ENCODE peak calls at places on chromosome 3, in seven cellular contexts. One of them, this sample, is unnamed.

GRCh38 chr3:169152319-169152718 is 511.2 kb downstream of the MECOM start:
- DNase-seq in fibroblast of pulmonary artery: no peak
- DNase-seq in upper lobe of right lung: no peak
- DNase-seq in GM06990: no peak
- DNase-seq in tibial nerve: no peak
- DNase-seq in fibroblast of lung: no peak
- DNase-seq in epithelial cell of esophagus: no peak
- DNase-seq in this sample: no peak

GRCh38 chr3:69665026-69665739 is 74.1 kb upstream of the MITF start:
- DNase-seq in fibroblast of pulmonary artery: peak
- DNase-seq in upper lobe of right lung: no peak
- DNase-seq in GM06990: no peak
- DNase-seq in tibial nerve: no peak
- DNase-seq in fibroblast of lung: no peak
- DNase-seq in epithelial cell of esophagus: peak
- DNase-seq in this sample: no peak

GRCh38 chr3:48140284-48140683 is 47.9 kb downstream of the CDC25A start:
- DNase-seq in fibroblast of pulmonary artery: peak
- DNase-seq in upper lobe of right lung: no peak
- DNase-seq in GM06990: no peak
- DNase-seq in tibial nerve: no peak
- DNase-seq in fibroblast of lung: no peak
- DNase-seq in epithelial cell of esophagus: no peak
- DNase-seq in this sample: no peak

GRCh38 chr3:46423588-46423987 is 16.5 kb downstream of the CCRL2 start:
- DNase-seq in fibroblast of pulmonary artery: peak
- DNase-seq in upper lobe of right lung: no peak
- DNase-seq in GM06990: no peak
- DNase-seq in tibial nerve: no peak
- DNase-seq in fibroblast of lung: no peak
- DNase-seq in epithelial cell of esophagus: peak
- DNase-seq in this sample: no peak

GRCh38 chr3:141384157-141384556 is 15.9 kb downstream of the ZBTB38 start:
- DNase-seq in fibroblast of pulmonary artery: no peak
- DNase-seq in upper lobe of right lung: no peak
- DNase-seq in GM06990: no peak
- DNase-seq in tibial nerve: no peak
- DNase-seq in fibroblast of lung: peak
- DNase-seq in epithelial cell of esophagus: no peak
- DNase-seq in this sample: no peak

GRCh38 chr3:190012314-190012782 is 108.3 kb downstream of the P3H2 start:
- DNase-seq in fibroblast of pulmonary artery: peak
- DNase-seq in upper lobe of right lung: no peak
- DNase-seq in GM06990: no peak
- DNase-seq in tibial nerve: no peak
- DNase-seq in fibroblast of lung: no peak
- DNase-seq in epithelial cell of esophagus: peak
- DNase-seq in this sample: no peak

GRCh38 chr3:102673271-102674115 is 238.7 kb downstream of the ZPLD1 start:
- DNase-seq in fibroblast of pulmonary artery: peak
- DNase-seq in upper lobe of right lung: peak
- DNase-seq in GM06990: peak
- DNase-seq in tibial nerve: peak
- DNase-seq in fibroblast of lung: peak
- DNase-seq in epithelial cell of esophagus: peak
- DNase-seq in this sample: peak

GRCh38 chr3:84128024-84128423 is 830.8 kb upstream of the CADM2 start:
- DNase-seq in fibroblast of pulmonary artery: no peak
- DNase-seq in upper lobe of right lung: no peak
- DNase-seq in GM06990: no peak
- DNase-seq in tibial nerve: no peak
- DNase-seq in fibroblast of lung: no peak
- DNase-seq in epithelial cell of esophagus: no peak
- DNase-seq in this sample: no peak

GRCh38 chr3:128588147-128588546 is 62.5 kb downstream of the RPN1 start:
- DNase-seq in fibroblast of pulmonary artery: no peak
- DNase-seq in upper lobe of right lung: no peak
- DNase-seq in GM06990: no peak
- DNase-seq in tibial nerve: no peak
- DNase-seq in fibroblast of lung: no peak
- DNase-seq in epithelial cell of esophagus: no peak
- DNase-seq in this sample: no peak

GRCh38 chr3:154148541-154148940 is 27.4 kb downstream of the ARHGEF26 start:
- DNase-seq in fibroblast of pulmonary artery: no peak
- DNase-seq in upper lobe of right lung: no peak
- DNase-seq in GM06990: no peak
- DNase-seq in tibial nerve: no peak
- DNase-seq in fibroblast of lung: no peak
- DNase-seq in epithelial cell of esophagus: no peak
- DNase-seq in this sample: no peak

GRCh38 chr3:52446631-52447511 is 2.0 kb upstream of the SEMA3G start:
- DNase-seq in fibroblast of pulmonary artery: peak
- DNase-seq in upper lobe of right lung: peak
- DNase-seq in GM06990: peak
- DNase-seq in tibial nerve: no peak
- DNase-seq in fibroblast of lung: peak
- DNase-seq in epithelial cell of esophagus: peak
- DNase-seq in this sample: no peak

GRCh38 chr3:82462977-82463376 is 701.5 kb upstream of the GBE1 start:
- DNase-seq in fibroblast of pulmonary artery: no peak
- DNase-seq in upper lobe of right lung: no peak
- DNase-seq in GM06990: no peak
- DNase-seq in tibial nerve: no peak
- DNase-seq in fibroblast of lung: no peak
- DNase-seq in epithelial cell of esophagus: no peak
- DNase-seq in this sample: no peak

GRCh38 chr3:66383998-66384745 is 116.7 kb downstream of the LRIG1 start:
- DNase-seq in fibroblast of pulmonary artery: no peak
- DNase-seq in upper lobe of right lung: no peak
- DNase-seq in GM06990: no peak
- DNase-seq in tibial nerve: no peak
- DNase-seq in fibroblast of lung: no peak
- DNase-seq in epithelial cell of esophagus: no peak
- DNase-seq in this sample: no peak

GRCh38 chr3:73614385-73614784 is 10.4 kb downstream of the PDZRN3 start:
- DNase-seq in fibroblast of pulmonary artery: peak
- DNase-seq in upper lobe of right lung: no peak
- DNase-seq in GM06990: no peak
- DNase-seq in tibial nerve: no peak
- DNase-seq in fibroblast of lung: peak
- DNase-seq in epithelial cell of esophagus: peak
- DNase-seq in this sample: no peak

GRCh38 chr3:73616056-73616455 is 8.7 kb downstream of the PDZRN3 start:
- DNase-seq in fibroblast of pulmonary artery: no peak
- DNase-seq in upper lobe of right lung: no peak
- DNase-seq in GM06990: no peak
- DNase-seq in tibial nerve: no peak
- DNase-seq in fibroblast of lung: no peak
- DNase-seq in epithelial cell of esophagus: no peak
- DNase-seq in this sample: no peak

GRCh38 chr3:73622135-73622534 is 2.6 kb downstream of the PDZRN3 start:
- DNase-seq in fibroblast of pulmonary artery: no peak
- DNase-seq in upper lobe of right lung: peak
- DNase-seq in GM06990: no peak
- DNase-seq in tibial nerve: no peak
- DNase-seq in fibroblast of lung: peak
- DNase-seq in epithelial cell of esophagus: no peak
- DNase-seq in this sample: peak

GRCh38 chr3:73621388-73621787 is 3.4 kb downstream of the PDZRN3 start:
- DNase-seq in fibroblast of pulmonary artery: no peak
- DNase-seq in upper lobe of right lung: no peak
- DNase-seq in GM06990: no peak
- DNase-seq in tibial nerve: no peak
- DNase-seq in fibroblast of lung: peak
- DNase-seq in epithelial cell of esophagus: no peak
- DNase-seq in this sample: peak

DNA sequence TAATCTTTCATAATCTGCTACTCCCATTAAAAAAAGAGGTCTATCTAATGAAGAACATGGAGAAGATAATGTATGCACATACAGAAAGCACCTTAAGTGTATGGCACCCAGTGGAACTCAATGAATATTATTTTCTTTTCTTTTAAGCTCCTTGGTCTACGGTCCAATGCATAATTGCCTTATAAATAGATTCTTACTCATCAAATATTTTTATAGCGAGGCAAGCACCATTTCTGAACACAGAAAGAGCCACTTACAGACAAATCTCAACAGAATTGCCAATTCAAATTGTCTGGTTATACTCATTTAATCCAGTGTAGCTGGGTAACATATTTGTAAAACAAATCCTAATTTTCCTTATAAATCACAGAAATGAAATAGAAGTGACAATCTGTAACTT is 6.3 kb downstream of the PDZRN3 start:
- DNase-seq in fibroblast of pulmonary artery: no peak
- DNase-seq in upper lobe of right lung: no peak
- DNase-seq in GM06990: no peak
- DNase-seq in tibial nerve: no peak
- DNase-seq in fibroblast of lung: no peak
- DNase-seq in epithelial cell of esophagus: no peak
- DNase-seq in this sample: no peak
- TF ChIP-seq CTCF in fibroblast of pulmonary artery: no peak
- TF ChIP-seq CTCF in upper lobe of right lung: no peak
- TF ChIP-seq CTCF in GM06990: no peak
- TF ChIP-seq CTCF in tibial nerve: no peak
- TF ChIP-seq CTCF in fibroblast of lung: no peak
- TF ChIP-seq CTCF in epithelial cell of esophagus: no peak
- TF ChIP-seq CTCF in this sample: no peak

DNA sequence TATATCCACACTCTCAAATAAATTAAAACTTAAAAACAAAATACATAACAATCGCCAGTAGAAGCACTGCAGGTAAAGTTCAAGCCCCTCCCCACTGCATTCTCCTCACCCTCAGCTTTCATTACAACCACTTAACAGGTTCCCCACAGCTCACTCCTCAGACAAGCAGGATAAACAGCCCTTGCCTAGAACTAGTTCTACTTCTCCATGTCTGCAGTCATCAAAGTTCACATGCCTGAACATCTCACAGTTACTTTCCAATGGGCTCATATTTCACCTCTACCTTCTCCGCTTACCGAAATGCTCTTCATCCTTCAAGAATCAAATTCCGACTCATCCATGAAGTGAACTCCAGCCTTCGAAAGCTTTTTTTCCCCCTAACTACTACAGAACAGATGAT is 4.1 kb downstream of the YEATS2 start:
- DNase-seq in fibroblast of pulmonary artery: no peak
- DNase-seq in upper lobe of right lung: no peak
- DNase-seq in GM06990: no peak
- DNase-seq in tibial nerve: no peak
- DNase-seq in fibroblast of lung: no peak
- DNase-seq in epithelial cell of esophagus: peak
- DNase-seq in this sample: no peak
- H3K4me3 ChIP-seq in fibroblast of pulmonary artery: no peak
- H3K4me3 ChIP-seq in upper lobe of right lung: no peak
- H3K4me3 ChIP-seq in GM06990: no peak
- H3K4me3 ChIP-seq in tibial nerve: no peak
- H3K4me3 ChIP-seq in fibroblast of lung: no peak
- H3K4me3 ChIP-seq in epithelial cell of esophagus: no peak
- H3K4me3 ChIP-seq in this sample: no peak

GRCh38 chr3:99365396-99365795 is 273.0 kb upstream of the COL8A1 start:
- DNase-seq in fibroblast of pulmonary artery: no peak
- DNase-seq in upper lobe of right lung: no peak
- DNase-seq in GM06990: no peak
- DNase-seq in tibial nerve: no peak
- DNase-seq in fibroblast of lung: no peak
- DNase-seq in epithelial cell of esophagus: no peak
- DNase-seq in this sample: no peak

GRCh38 chr3:99365979-99366378 is 272.4 kb upstream of the COL8A1 start:
- DNase-seq in fibroblast of pulmonary artery: no peak
- DNase-seq in upper lobe of right lung: no peak
- DNase-seq in GM06990: no peak
- DNase-seq in tibial nerve: no peak
- DNase-seq in fibroblast of lung: peak
- DNase-seq in epithelial cell of esophagus: no peak
- DNase-seq in this sample: no peak

DNA sequence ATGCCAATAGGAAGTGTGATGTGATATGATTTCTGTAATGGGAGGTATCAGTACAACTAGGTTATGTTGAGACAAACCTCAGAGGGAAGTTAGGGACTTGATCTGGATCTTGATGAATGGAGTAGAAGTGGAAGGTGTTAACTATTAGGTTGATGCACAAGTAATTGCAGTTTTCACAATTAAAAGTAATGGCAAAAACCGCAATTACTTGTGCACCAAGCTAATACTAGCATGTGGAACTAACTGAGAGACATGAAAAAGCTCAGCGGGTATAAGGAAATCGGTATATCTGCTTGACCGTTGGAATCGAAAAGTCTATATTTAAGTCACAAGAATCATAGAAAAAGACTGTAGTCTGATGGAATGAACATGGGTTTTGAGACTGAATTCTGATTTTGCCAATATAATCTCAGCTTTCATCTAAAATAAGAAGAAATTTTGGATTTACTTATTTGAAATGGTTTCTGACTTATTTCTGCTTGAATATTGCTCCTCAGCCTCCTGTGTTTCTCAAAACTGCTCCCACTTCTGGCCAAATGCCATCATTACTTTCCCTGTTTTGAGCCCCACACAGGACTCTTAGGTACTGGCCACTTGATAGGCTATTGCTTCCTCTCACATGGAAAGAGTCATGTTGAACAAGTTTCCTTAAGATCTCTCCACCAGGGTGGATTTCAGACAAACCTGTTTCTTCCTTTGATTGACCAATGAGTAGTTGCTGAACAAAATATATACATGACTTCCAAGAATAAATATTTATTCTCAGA is 271.5 kb upstream of the COL8A1 start:
- DNase-seq in fibroblast of pulmonary artery: no peak
- DNase-seq in upper lobe of right lung: no peak
- DNase-seq in GM06990: no peak
- DNase-seq in tibial nerve: no peak
- DNase-seq in fibroblast of lung: no peak
- DNase-seq in epithelial cell of esophagus: peak
- DNase-seq in this sample: no peak
- TF ChIP-seq CTCF in fibroblast of pulmonary artery: no peak
- TF ChIP-seq CTCF in upper lobe of right lung: no peak
- TF ChIP-seq CTCF in GM06990: no peak
- TF ChIP-seq CTCF in tibial nerve: no peak
- TF ChIP-seq CTCF in fibroblast of lung: no peak
- TF ChIP-seq CTCF in epithelial cell of esophagus: no peak
- TF ChIP-seq CTCF in this sample: no peak

DNA sequence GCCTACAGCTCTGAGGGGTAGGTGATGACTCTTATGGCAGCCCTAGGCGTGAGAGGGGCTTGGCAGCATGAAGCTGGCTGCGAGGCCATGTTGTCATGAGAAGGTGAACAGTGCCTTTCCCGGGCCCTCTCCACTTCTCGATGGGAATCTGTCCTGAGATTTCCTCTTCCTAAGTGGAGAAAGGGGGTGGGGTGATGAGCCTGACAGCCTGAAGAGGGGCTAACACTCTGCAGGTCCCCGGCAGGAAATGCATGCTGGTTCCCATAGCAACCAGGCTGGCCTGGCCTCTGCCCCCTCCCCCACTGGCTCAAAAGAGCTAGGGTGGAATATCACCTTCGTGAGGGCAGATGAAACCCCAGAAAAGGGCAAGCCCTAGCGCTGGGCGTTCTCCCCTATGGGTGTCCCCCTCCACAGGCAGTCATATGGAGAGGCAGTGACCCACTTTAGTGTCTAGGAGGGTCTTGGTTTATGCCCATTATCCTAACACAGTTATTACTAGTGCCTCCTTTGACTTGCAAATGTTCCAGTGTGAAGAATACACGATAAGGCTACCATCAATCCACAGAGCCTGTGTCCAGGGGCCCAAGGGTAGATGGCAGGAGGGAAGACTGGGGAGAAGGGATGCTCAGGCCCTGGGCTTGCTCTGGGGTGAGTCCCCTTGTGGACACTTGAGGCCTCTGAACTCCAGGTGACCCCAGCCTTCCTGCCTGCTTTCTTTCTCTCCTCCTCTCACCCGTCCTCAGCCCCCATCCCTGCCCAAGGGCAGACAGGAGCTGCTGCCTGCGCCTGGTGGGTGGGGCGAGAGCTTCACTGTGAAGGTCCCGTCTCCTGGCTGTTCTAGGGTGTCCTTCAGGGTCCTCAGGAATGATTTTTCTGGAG is 13.2 kb downstream of the EPHB3 start:
- DNase-seq in fibroblast of pulmonary artery: no peak
- DNase-seq in upper lobe of right lung: no peak
- DNase-seq in GM06990: no peak
- DNase-seq in tibial nerve: no peak
- DNase-seq in fibroblast of lung: no peak
- DNase-seq in epithelial cell of esophagus: no peak
- DNase-seq in this sample: no peak
- H3K4me3 ChIP-seq in fibroblast of pulmonary artery: no peak
- H3K4me3 ChIP-seq in upper lobe of right lung: no peak
- H3K4me3 ChIP-seq in GM06990: no peak
- H3K4me3 ChIP-seq in tibial nerve: no peak
- H3K4me3 ChIP-seq in fibroblast of lung: no peak
- H3K4me3 ChIP-seq in epithelial cell of esophagus: no peak
- H3K4me3 ChIP-seq in this sample: no peak

This sample was measured in LNCaP clone FGC.